ENCODE peak calls at places on chromosomes 4 and X, in ten cellular contexts. R is stimulated activated CD4-positive, alpha-beta T cell treated with anti-CD3 and anti-CD28 coated beads, Interleukin-15, amount 100 ng/mL, for 1 hour; G is activated T-cell treated with anti-CD3 and anti-CD28 coated beads for 24 hours; O is GM06990; Y is posterior cingulate gyrus; F is activated CD4-positive, alpha-beta T cell treated with anti-CD3 and anti-CD28 coated beads, Interleukin-2, amount 50 U/mL, for 1 hour; L is hippocampal formation; M is KBM-7; N is Karpas-422; T is HT-29. S is an unnamed sample.

GRCh38 chr4:176906693-176907092 is 114.0 kb upstream of the VEGFC start:
- DNase-seq in R (no peak), G (no peak), O (no peak), Y (no peak), F (no peak), L (no peak), M (no peak), N (no peak), T (no peak), S (no peak)

GRCh38 chrX:48794993-48795501 is 6.8 kb upstream of the HDAC6 start:
- DNase-seq in R (no peak), G (no peak), O (no peak), Y (no peak), F (no peak), L (no peak), M (no peak), N (no peak), T (peak), S (no peak)

GRCh38 chrX:153435845-153436244 is 10.0 kb downstream of the TREX2 start:
- DNase-seq in R (no peak), G (no peak), O (no peak), Y (no peak), F (no peak), L (no peak), M (no peak), N (no peak), T (no peak), S (no peak)

GRCh38 chrX:30224541-30224940 is 5.9 kb upstream of the MAGEB3 start:
- DNase-seq in R (no peak), G (no peak), O (no peak), Y (no peak), F (no peak), L (no peak), M (no peak), N (no peak), T (no peak), S (no peak)

GRCh38 chrX:102845020-102845419 is 92.1 kb upstream of the RAB40AL start:
- DNase-seq in R (no peak), G (no peak), O (no peak), Y (no peak), F (no peak), L (no peak), M (no peak), N (peak), T (no peak), S (no peak)

GRCh38 chrX:6505960-6506359 is 29.0 kb downstream of the VCX3A start:
- DNase-seq in R (no peak), G (no peak), O (no peak), Y (no peak), F (no peak), L (no peak), M (no peak), N (no peak), T (no peak), S (no peak)

GRCh38 chr4:2292679-2293108 is 30.8 kb upstream of the MXD4 start:
- DNase-seq in R (no peak), G (no peak), O (no peak), Y (no peak), F (no peak), L (no peak), M (no peak), N (no peak), T (no peak), S (no peak)

GRCh38 chr4:98571161-98571786 is 87.1 kb downstream of the TSPAN5 start:
- DNase-seq in R (no peak), G (no peak), O (no peak), Y (no peak), F (no peak), L (no peak), M (peak), N (no peak), T (no peak), S (no peak)

GRCh38 chr4:85411386-85411785 is 63.6 kb upstream of the ARHGAP24 start:
- DNase-seq in R (no peak), G (no peak), O (no peak), Y (no peak), F (no peak), L (no peak), M (no peak), N (no peak), T (no peak), S (no peak)

GRCh38 chr4:8539661-8540060 is 40.5 kb upstream of the GPR78 start:
- DNase-seq in R (no peak), G (no peak), O (no peak), Y (no peak), F (no peak), L (no peak), M (no peak), N (no peak), T (no peak), S (no peak)

GRCh38 chr4:57993934-57994333 is 883.7 kb upstream of the IGFBP7 start:
- DNase-seq in R (no peak), G (no peak), O (no peak), Y (no peak), F (no peak), L (no peak), M (no peak), N (no peak), T (no peak), S (no peak)

GRCh38 chr4:108166441-108167315 is 2.1 kb downstream of the LEF1 start:
- DNase-seq in R (peak), G (peak), O (peak), Y (no peak), F (peak), L (no peak), M (no peak), N (no peak), T (no peak), S (no peak)

GRCh38 chr4:161799687-161800086 is 364.1 kb downstream of the FSTL5 start:
- DNase-seq in R (no peak), G (no peak), O (no peak), Y (no peak), F (no peak), L (no peak), M (no peak), N (no peak), T (peak), S (no peak)

GRCh38 chrX:14884714-14885113 is 11.5 kb downstream of the MOSPD2 start:
- DNase-seq in R (no peak), G (no peak), O (no peak), Y (no peak), F (no peak), L (no peak), M (no peak), N (no peak), T (no peak), S (no peak)

GRCh38 chrX:70433848-70434351 is 10.7 kb upstream of the DLG3 start:
- DNase-seq in R (peak), G (peak), O (peak), Y (peak), F (peak), L (peak), M (peak), N (peak), T (peak), S (peak)

GRCh38 chr4:152807294-152807829 is 27.6 kb downstream of the ARFIP1 start:
- DNase-seq in R (no peak), G (no peak), O (no peak), Y (no peak), F (no peak), L (no peak), M (no peak), N (no peak), T (no peak), S (no peak)

GRCh38 chrX:69069876-69070275 is 95.4 kb downstream of the PJA1 start:
- DNase-seq in R (no peak), G (no peak), O (no peak), Y (no peak), F (no peak), L (no peak), M (no peak), N (no peak), T (no peak), S (no peak)

GRCh38 chrX:40146471-40147398 is 49.0 kb upstream of the BCOR start:
- DNase-seq in R (no peak), G (no peak), O (no peak), Y (no peak), F (peak), L (no peak), M (peak), N (no peak), T (no peak), S (no peak)

GRCh38 chr4:123997116-123997515 is 600.5 kb downstream of the SPRY1 start:
- DNase-seq in R (no peak), G (no peak), O (no peak), Y (no peak), F (no peak), L (no peak), M (no peak), N (no peak), T (peak), S (no peak)

GRCh38 chr4:90883519-90883918 is 756.3 kb downstream of the CCSER1 start:
- DNase-seq in R (no peak), G (no peak), O (no peak), Y (no peak), F (no peak), L (no peak), M (no peak), N (no peak), T (no peak), S (no peak)

GRCh38 chr4:94171616-94172015 is 36.0 kb upstream of the SMARCAD1 start:
- DNase-seq in R (no peak), G (no peak), O (no peak), Y (no peak), F (no peak), L (no peak), M (peak), N (peak), T (no peak), S (no peak)

GRCh38 chr4:145527773-145528172 is 46.1 kb downstream of the SMAD1 start:
- DNase-seq in R (no peak), G (no peak), O (no peak), Y (no peak), F (no peak), L (no peak), M (no peak), N (no peak), T (no peak), S (no peak)

GRCh38 chrX:66164931-66165330 is 884 bp downstream of the HEPH start:
- DNase-seq in R (no peak), G (no peak), O (no peak), Y (no peak), F (no peak), L (no peak), M (no peak), N (no peak), T (no peak), S (no peak)

GRCh38 chr4:7700665-7701064 is 239.0 kb downstream of the AFAP1 start:
- DNase-seq in R (no peak), G (no peak), O (no peak), Y (no peak), F (no peak), L (no peak), M (no peak), N (no peak), T (no peak), S (no peak)

S was measured in effector memory CD8-positive, alpha-beta T cell.